ENCODE peak calls at places on chromosomes 4 and X, in seven cellular contexts. Q is prostate gland, L is SK-N-SH, R is sigmoid colon, O is K562, W is GM23338, F is esophagus muscularis mucosa. H is an unnamed sample. For H3K4me1, the result is how much of the 10 kb centered on the place peaks cover.

GRCh38 chrX:150429577-150429976 is 66.5 kb downstream of the MAMLD1 start:
- DNase-seq in Q (no peak), L (no peak), R (no peak), O (no peak), W (no peak), F (no peak), H (no peak)

GRCh38 chr4:127012549-127012948 is 620.2 kb upstream of the INTU start:
- DNase-seq in Q (no peak), L (no peak), R (no peak), O (no peak), W (no peak), F (no peak), H (no peak)

GRCh38 chr4:153488006-153488718 is 22.0 kb downstream of the TMEM131L start:
- DNase-seq in Q (no peak), L (no peak), R (no peak), O (no peak), W (no peak), F (peak), H (no peak)

GRCh38 chr4:167034983-167035382 is 199.3 kb downstream of the SPOCK3 start:
- DNase-seq in Q (no peak), L (no peak), R (no peak), O (no peak), W (no peak), F (no peak), H (no peak)

GRCh38 chr4:168480991-168481588 is 798 bp upstream of the DDX60L start:
- DNase-seq in Q (peak), L (peak), R (peak), O (peak), W (no peak), F (no peak), H (no peak)

GRCh38 chrX:53253293-53254020 is 27.9 kb downstream of the IQSEC2 start:
- DNase-seq in Q (no peak), L (no peak), R (no peak), O (no peak), W (no peak), F (no peak), H (no peak)

GRCh38 chrX:130097507-130098201 is 12.6 kb downstream of the ELF4 start:
- DNase-seq in Q (no peak), L (peak), R (no peak), O (peak), W (no peak), F (no peak), H (peak)

GRCh38 chr4:169225058-169225751 is 45.6 kb downstream of the SH3RF1 start:
- DNase-seq in Q (no peak), L (no peak), R (no peak), O (no peak), W (no peak), F (peak), H (no peak)

GRCh38 chr4:39636786-39637185 is 1.9 kb downstream of the SMIM14 start:
- DNase-seq in Q (no peak), L (no peak), R (no peak), O (no peak), W (no peak), F (no peak), H (no peak)

GRCh38 chr4:23171971-23172370 is 479.2 kb downstream of the GBA3 start:
- DNase-seq in Q (no peak), L (no peak), R (no peak), O (no peak), W (no peak), F (no peak), H (no peak)

GRCh38 chrX:56216332-56216731 is 15.8 kb upstream of the KLF8 start:
- DNase-seq in Q (no peak), L (no peak), R (no peak), O (no peak), W (no peak), F (no peak), H (no peak)

GRCh38 chr4:153261431-153261830 is 57.2 kb downstream of the TRIM2 start:
- DNase-seq in Q (no peak), L (no peak), R (no peak), O (no peak), W (no peak), F (no peak), H (no peak)

DNA sequence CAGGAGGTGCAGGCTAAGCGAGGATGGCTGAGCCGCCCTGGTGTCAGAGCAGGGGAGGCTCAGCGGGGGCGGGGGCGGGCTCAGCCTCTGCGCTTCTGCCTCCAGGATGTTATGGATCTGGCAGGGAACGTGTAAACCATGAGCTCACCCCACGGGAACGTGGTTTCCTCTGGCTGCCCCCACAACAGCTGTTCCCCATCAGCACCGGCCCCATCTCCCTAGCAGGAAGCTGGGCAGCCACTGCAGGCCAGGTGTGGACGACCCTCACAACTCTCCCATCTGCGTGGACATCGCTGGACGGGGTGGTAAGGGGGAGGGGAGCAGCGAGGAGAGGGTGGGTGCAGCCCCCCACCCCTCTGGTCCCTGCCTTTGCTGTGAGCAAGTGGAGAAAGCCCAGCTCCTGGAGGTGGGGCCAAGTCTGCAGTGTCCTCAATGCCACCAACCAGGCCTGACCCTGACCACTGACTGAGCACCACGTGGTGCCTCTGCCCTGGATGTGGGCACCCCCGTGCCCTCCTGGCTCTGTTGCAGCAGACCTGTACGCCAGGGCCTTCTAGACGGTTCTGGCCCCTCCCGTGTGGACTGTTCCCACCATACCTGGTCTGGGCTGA is 28.1 kb upstream of the SPON2 start:
- DNase-seq in Q (peak), L (peak), R (peak), O (peak), W (no peak), F (peak), H (peak)
- TF ChIP-seq POLR2AphosphoS5 in Q (peak), L (no peak), R (peak), O (no peak), W (no peak), F (peak), H (peak)

DNA sequence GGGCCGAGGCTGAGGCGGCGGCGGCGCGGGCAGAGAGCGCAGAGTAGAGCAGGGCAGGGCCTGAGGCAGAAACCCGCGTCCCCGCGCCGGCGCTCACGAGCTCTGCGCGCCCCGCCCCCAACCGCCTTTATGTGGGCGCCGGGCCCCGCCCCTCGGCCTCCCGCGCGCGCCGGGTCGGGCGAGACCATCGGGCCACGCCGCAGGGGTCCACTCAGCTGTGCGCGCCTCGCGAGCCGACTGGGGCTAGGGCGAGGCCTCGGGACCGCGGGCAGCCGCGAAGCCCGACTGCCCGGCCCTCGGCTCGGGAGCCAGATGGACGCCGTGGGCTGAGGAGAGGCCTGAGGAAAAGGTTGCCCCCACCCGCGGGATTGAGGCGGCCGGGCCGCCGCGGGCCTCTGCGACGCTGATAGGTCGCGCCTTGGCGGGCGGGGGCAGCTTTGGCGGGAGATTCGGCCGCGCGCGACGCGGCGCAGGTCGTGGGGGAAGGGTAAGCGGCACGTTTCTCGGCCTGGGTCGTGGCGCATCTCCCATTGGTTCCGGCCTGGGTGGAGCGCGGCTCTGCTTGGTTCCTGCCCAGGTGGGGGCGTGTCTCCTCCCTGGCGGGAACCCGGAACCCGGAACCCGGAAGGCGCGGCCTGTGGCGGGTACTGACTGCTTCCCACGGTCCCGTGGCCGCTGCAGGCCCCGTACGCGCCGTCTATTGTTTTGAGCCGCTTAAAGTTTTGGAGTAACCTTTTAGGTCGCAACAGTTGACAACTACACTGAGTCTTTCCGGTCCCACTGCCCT is at the start of gene SLBP:
- DNase-seq in Q (peak), L (peak), R (peak), O (peak), W (peak), F (peak), H (peak)
- H3K4me1 ChIP-seq in Q (under half), L (under half), R (under half), O (under half), W (under half), F (half or more), H (half or more)

DNA sequence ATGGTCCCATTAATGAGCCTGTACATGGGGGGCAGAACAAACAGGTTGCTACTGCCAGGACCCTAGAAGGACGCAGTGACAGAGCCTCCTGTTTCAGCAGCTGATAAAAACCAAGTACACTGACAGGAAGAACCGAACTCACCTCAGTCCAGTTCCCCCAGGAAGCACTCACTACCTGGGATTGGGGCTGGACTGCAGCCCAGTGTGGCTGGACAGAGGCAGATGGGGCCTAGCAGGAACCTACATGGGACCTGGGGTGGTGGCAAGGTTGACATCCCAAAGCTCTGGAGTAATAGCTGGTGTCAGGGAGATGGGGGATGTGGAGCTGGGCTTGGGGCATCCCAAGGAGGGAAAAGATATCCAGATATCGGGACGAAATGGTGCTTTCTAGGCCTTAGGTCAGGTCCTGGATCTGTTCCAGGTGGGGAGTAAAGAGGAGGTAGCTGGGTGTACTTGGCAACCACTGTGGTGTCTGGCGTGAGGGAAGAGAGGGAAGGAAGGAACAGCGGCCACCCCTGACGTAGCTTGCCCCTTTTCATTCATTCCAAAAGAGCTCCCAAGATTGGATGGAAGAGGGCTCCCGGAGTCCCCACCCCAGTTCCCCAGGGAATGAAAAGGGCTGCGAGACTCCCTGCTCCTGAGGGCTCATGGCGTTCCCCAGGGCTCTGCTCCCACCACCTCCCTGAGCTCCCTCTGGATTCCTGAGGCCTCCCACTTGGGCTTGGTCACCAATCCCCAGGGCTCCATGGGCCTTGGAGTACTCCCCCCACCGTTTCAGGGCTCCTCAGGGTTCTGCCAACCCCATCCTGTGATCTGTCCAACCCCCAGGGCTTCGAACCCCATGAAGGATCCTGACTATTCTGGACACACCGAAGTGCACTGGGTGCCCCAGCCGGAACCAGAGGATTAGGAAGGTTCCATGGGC is 4.5 kb downstream of the EMD start:
- DNase-seq in Q (no peak), L (no peak), R (peak), O (no peak), W (no peak), F (no peak), H (no peak)
- TF ChIP-seq POLR2AphosphoS5 in Q (no peak), L (no peak), R (no peak), O (no peak), W (no peak), F (peak), H (no peak)

DNA sequence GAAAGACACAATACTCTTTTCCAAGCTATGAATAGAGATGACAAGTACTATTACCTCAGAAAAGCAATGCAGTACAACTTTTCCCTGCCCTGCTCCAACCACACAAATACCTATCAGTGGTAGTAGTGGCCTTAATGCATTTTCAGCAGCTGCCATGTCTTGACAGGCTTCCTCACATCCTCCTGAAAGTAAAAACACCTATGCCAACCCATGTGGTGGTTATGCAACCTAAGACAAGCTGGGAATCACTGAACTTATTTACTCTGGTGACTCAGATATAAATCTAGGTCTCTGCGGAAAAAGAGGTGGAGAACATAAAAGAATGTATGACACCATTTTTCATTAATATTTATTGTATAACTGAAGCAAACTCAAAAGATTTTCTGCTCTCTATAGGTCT is 14.5 kb downstream of the WDFY3 start:
- DNase-seq in Q (peak), L (no peak), R (no peak), O (no peak), W (no peak), F (no peak), H (no peak)
- H3K4me1 ChIP-seq in Q (under half), L (under half), R (half or more), O (under half), W (under half), F (half or more), H (under half)

GRCh38 chr4:108170729-108171540 is 2.2 kb upstream of the LEF1 start:
- DNase-seq in Q (no peak), L (no peak), R (no peak), O (peak), W (peak), F (no peak), H (no peak)
- TF ChIP-seq POLR2AphosphoS5 in Q (no peak), L (no peak), R (no peak), O (no peak), W (no peak), F (no peak), H (no peak)

DNA sequence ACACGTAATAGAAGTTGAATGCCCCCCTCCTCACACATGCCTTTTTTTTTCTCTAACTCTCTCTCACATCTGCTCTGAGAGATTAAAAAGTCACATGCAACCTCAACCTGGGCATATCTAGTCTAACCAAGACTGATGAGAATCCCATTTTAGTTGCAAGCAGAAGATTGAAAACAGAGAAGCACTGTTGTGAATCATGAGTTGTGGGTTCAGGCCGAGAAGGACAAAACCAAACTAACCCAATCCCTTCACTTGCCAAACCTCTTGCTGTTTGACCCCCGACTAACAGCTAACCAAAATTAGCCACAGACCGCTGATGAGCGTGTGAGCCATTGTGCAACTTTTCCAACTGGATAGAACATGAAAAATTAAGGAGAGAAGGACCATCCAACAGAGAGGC is 31.8 kb downstream of the CXCL1 start:
- DNase-seq in Q (no peak), L (no peak), R (no peak), O (no peak), W (no peak), F (no peak), H (no peak)
- H3K4me1 ChIP-seq in Q (under half), L (under half), R (under half), O (under half), W (under half), F (under half), H (under half)